ENCODE peak calls at places on chromosomes 16 and 17, in five cellular contexts. T, B, S, U and X are unnamed samples.

GRCh38 chr17:78759969-78760352 is 22.1 kb downstream of the CYTH1 start:
- DNase-seq in T (no peak), B (no peak), S (no peak), U (no peak), X (no peak)

GRCh38 chr16:3643095-3643730 is 11.3 kb upstream of the DNASE1 start:
- DNase-seq in T (no peak), B (peak; percentile 25), S (no peak), U (no peak), X (peak; percentile 39)

GRCh38 chr16:84557059-84557458 is 52.6 kb upstream of the MEAK7 start:
- DNase-seq in T (peak; percentile 67), B (no peak), S (no peak), U (no peak), X (no peak)

GRCh38 chr16:3589441-3589921 is 12.3 kb upstream of the NLRC3 start:
- DNase-seq in T (no peak), B (no peak), S (no peak), U (no peak), X (peak; percentile 64)

GRCh38 chr16:11546522-11547485 is 39.9 kb downstream of the LITAF start:
- DNase-seq in T (no peak), B (no peak), S (peak; percentile 65), U (peak; percentile 85), X (no peak)

GRCh38 chr17:82754297-82755208 is 2.7 kb downstream of the TBCD start:
- DNase-seq in T (peak; percentile 89), B (no peak), S (no peak), U (no peak), X (peak; percentile 80)

GRCh38 chr17:10618202-10618635 is 38.9 kb downstream of the MYH3 start:
- DNase-seq in T (peak; percentile 92), B (peak; percentile 85), S (peak; percentile 84), U (peak; percentile 57), X (peak; percentile 87)

GRCh38 chr16:25126820-25127232 is 15.3 kb downstream of the LCMT1 start:
- DNase-seq in T (no peak), B (no peak), S (peak; percentile 88), U (peak; percentile 91), X (no peak)

GRCh38 chr17:19248923-19249574 is 11.9 kb downstream of the EPN2 start:
- DNase-seq in T (no peak), B (peak; percentile 85), S (peak; percentile 96), U (peak; percentile 94), X (no peak)

GRCh38 chr17:75476752-75477492 is 20.5 kb downstream of the TMEM94 start:
- DNase-seq in T (no peak), B (no peak), S (no peak), U (no peak), X (no peak)

GRCh38 chr16:83967838-83968482 is at the start of gene NECAB2:
- DNase-seq in T (peak; percentile 56), B (no peak), S (peak; percentile 73), U (peak; percentile 8), X (peak; percentile 95)

GRCh38 chr16:72961863-72962262 is 86.1 kb downstream of the ZFHX3 start:
- DNase-seq in T (peak; percentile 63), B (no peak), S (no peak), U (no peak), X (peak; percentile 89)

GRCh38 chr17:1714488-1714979 is 4.4 kb upstream of the TLCD2 start:
- DNase-seq in T (peak; percentile 99), B (peak; percentile 100), S (peak; percentile 100), U (peak; percentile 97), X (peak; percentile 96)

GRCh38 chr16:14672403-14672971 is 21.6 kb downstream of the PLA2G10 start:
- DNase-seq in T (no peak), B (no peak), S (no peak), U (no peak), X (no peak)

GRCh38 chr17:67733371-67733770 is 15.6 kb downstream of the NOL11 start:
- DNase-seq in T (peak; percentile 65), B (no peak), S (no peak), U (no peak), X (peak; percentile 22)

GRCh38 chr16:24683847-24684493 is 45.5 kb upstream of the TNRC6A start:
- DNase-seq in T (peak; percentile 54), B (no peak), S (no peak), U (no peak), X (no peak)

GRCh38 chr17:55624789-55625433 is 97.8 kb downstream of the TMEM100 start:
- DNase-seq in T (no peak), B (no peak), S (no peak), U (no peak), X (no peak)

GRCh38 chr16:11004957-11005610 is 60.7 kb downstream of the CLEC16A start:
- DNase-seq in T (no peak), B (no peak), S (peak; percentile 89), U (peak; percentile 81), X (no peak)

GRCh38 chr16:85637808-85638186 is 24.7 kb downstream of the GSE1 start:
- DNase-seq in T (no peak), B (no peak), S (no peak), U (no peak), X (no peak)

GRCh38 chr16:12719972-12720371 is 83.7 kb downstream of the CPPED1 start:
- DNase-seq in T (no peak), B (no peak), S (no peak), U (no peak), X (no peak)

GRCh38 chr17:68987966-68988365 is 32.8 kb upstream of the ABCA8 start:
- DNase-seq in T (no peak), B (no peak), S (no peak), U (no peak), X (no peak)

GRCh38 chr17:79783891-79784290 is 5.9 kb downstream of the CBX2 start:
- DNase-seq in T (no peak), B (peak; percentile 73), S (no peak), U (no peak), X (no peak)
- H3K27me3 ChIP-seq in T (peaks cover 22% of the 10 kb centered on the region), B (no peaks in the 10 kb centered on the region), S (peaks cover 23% of the 10 kb centered on the region), U (peaks cover 9% of the 10 kb centered on the region), X (peaks cover 13% of the 10 kb centered on the region)

GRCh38 chr16:53098526-53099317 is 43.9 kb downstream of the CHD9 start:
- DNase-seq in T (peak; percentile 55), B (peak; percentile 92), S (peak; percentile 91), U (peak; percentile 96), X (peak; percentile 48)
- H3K4me3 ChIP-seq in T (peak overlapping the region; percentile 55), B (no peak overlapping the region), S (peak overlapping the region; percentile 74), U (no peak overlapping the region), X (no peak overlapping the region)

GRCh38 chr17:49985310-49985990 is 9.6 kb downstream of the DLX3 start:
- DNase-seq in T (no peak), B (peak; percentile 33), S (no peak), U (no peak), X (peak; percentile 16)
- H3K27me3 ChIP-seq in T (peaks cover 73% of the 10 kb centered on the region), B (no peaks in the 10 kb centered on the region), S (no peaks in the 10 kb centered on the region), U (peaks cover 86% of the 10 kb centered on the region), X (peaks cover 49% of the 10 kb centered on the region)

GRCh38 chr17:81054881-81055370 is 20.0 kb downstream of the BAIAP2 start:
- DNase-seq in T (no peak), B (no peak), S (no peak), U (no peak), X (no peak)

GRCh38 chr17:81054308-81054707 is 19.4 kb downstream of the BAIAP2 start:
- DNase-seq in T (no peak), B (no peak), S (no peak), U (no peak), X (no peak)

GRCh38 chr17:81050645-81051625 is 16.0 kb downstream of the BAIAP2 start:
- DNase-seq in T (no peak), B (no peak), S (no peak), U (no peak), X (no peak)

GRCh38 chr17:81052199-81052997 is 17.4 kb downstream of the BAIAP2 start:
- DNase-seq in T (no peak), B (no peak), S (no peak), U (no peak), X (no peak)

DNA sequence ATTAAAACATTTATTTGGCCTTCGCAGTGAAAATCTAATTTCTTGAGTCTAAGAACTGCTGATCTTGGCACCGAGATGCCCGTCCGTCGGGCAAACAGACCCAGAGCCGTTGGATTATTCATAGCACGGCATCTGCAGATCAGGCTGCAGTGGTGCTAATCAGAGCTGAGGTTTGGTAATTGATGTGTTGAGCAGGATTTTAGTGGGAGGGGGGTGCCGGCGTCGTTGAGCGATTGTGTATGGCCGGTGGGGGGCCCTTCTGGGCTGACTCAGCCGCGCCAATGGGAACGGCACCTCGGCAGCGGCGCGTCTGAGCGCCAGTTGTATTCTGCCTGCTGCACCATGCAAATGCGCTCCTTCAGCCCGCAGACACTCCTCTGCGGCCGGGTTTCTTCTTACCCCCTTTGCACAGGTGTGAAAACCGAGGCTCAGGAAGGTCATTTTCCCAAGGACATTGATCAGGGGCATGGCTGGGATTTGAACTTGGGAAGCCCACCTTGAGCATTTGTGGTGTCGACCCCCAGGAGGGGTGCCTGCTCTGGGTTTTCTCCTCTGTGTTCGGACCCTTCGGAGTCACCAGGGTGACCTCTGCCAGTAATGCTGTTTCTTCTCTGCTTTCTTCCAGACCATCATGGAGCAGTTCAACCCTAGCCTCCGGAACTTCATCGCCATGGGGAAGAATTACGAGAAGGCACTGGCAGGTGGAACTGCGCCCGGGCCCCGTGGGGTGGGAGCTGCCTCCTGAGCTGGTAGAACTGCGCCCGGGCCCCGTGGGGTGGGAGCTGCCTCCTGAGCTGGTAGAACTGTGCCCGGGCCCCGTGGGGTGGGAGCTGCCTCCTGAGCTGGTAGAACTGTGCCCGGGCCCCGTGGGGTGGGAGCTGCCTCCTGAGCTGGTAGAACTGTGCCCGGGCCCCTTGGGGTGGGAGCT is 18.4 kb downstream of the BAIAP2 start:
- DNase-seq in T (no peak), B (no peak), S (peak; percentile 31), U (no peak), X (no peak)
- H3K4me3 ChIP-seq in T (no peak overlapping the region), B (no peak overlapping the region), S (no peak overlapping the region), U (no peak overlapping the region), X (no peak overlapping the region)

DNA sequence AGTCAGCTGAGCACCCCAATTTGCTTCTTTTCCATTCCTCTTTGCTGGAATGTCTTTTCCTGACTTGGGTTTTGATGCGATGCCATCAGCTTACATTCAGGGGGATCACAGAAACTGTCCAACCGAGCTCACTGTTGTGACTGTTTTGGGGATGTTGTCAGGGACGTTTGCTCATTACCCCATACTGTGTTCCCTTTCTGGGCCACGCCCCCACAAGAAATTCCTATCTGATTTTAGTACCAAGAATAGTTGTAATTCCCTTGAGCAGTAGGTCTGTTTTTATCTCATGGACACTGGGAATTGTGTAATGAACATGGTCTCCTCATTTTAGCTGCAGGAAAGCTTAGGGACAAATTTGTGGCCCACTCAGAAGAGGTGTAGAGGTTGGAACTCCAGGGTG is 2.6 kb upstream of the NTN1 start:
- DNase-seq in T (no peak), B (no peak), S (peak; percentile 15), U (no peak), X (no peak)
- H3K27me3 ChIP-seq in T (peaks cover 85% of the 10 kb centered on the region), B (no peaks in the 10 kb centered on the region), S (peaks cover 35% of the 10 kb centered on the region), U (peaks cover 35% of the 10 kb centered on the region), X (peaks cover 63% of the 10 kb centered on the region)

GRCh38 chr17:39198186-39198566 is 707 bp upstream of the CACNB1 start:
- DNase-seq in T (no peak), B (no peak), S (no peak), U (no peak), X (no peak)
- H3K4me3 ChIP-seq in T (peak overlapping the region; percentile 93), B (no peak overlapping the region), S (peak overlapping the region; percentile 76), U (peak overlapping the region; percentile 88), X (peak overlapping the region; percentile 88)